ENCODE peak calls at places on chromosomes 7 and 10, in six cellular contexts. H, N, Z, G, J and Q are unnamed samples.

GRCh38 chr7:29940199-29940598 is 49.4 kb downstream of the SCRN1 start:
- DNase-seq in H (no peak), Z (no peak), J (no peak), N (no peak), G (no peak), Q (no peak)

GRCh38 chr7:110693348-110693747 is 397.6 kb upstream of the LRRN3 start:
- DNase-seq in G (no peak), N (no peak), Z (no peak), H (no peak), J (no peak), Q (no peak)

GRCh38 chr10:2885276-2885955 is 181.9 kb upstream of the PFKP start:
- DNase-seq in G (no peak), H (no peak), N (peak; percentile 46), Z (no peak), J (no peak), Q (no peak)

GRCh38 chr10:113329121-113329596 is 223.7 kb upstream of the HABP2 start:
- DNase-seq in Z (no peak), H (no peak), N (no peak), G (no peak), J (no peak), Q (peak; percentile 32)

GRCh38 chr10:6221971-6222751 is 19.4 kb downstream of the PFKFB3 start:
- DNase-seq in J (no peak), H (no peak), N (no peak), Z (no peak), G (no peak), Q (no peak)

GRCh38 chr7:29892231-29892630 is 85.9 kb downstream of the WIPF3 start:
- DNase-seq in J (no peak), H (no peak), N (no peak), G (no peak), Z (no peak), Q (no peak)

GRCh38 chr7:8396294-8396693 is 37.1 kb upstream of the NXPH1 start:
- DNase-seq in Z (no peak), J (no peak), H (no peak), N (no peak), G (no peak), Q (no peak)

GRCh38 chr7:51350195-51350896 is 33.7 kb upstream of the COBL start:
- DNase-seq in N (no peak), G (no peak), J (no peak), H (no peak), Z (no peak), Q (no peak)

GRCh38 chr10:33154590-33154989 is 179.9 kb downstream of the NRP1 start:
- DNase-seq in Z (no peak), G (no peak), J (no peak), N (no peak), H (no peak), Q (no peak)

GRCh38 chr10:69124558-69125121 is 662 bp downstream of the VPS26A start:
- DNase-seq in N (peak; percentile 76), G (peak; percentile 26), H (peak; percentile 32), J (peak; percentile 65), Z (peak; percentile 62), Q (no peak)

GRCh38 chr7:17545348-17545747 is 246.9 kb downstream of the AHR start:
- DNase-seq in G (no peak), N (no peak), J (no peak), H (no peak), Z (no peak), Q (no peak)

GRCh38 chr10:15842493-15843169 is 17.7 kb downstream of the MINDY3 start:
- DNase-seq in G (no peak), N (no peak), H (no peak), J (no peak), Z (no peak), Q (no peak)

GRCh38 chr7:135169141-135169935 is 1.2 kb downstream of the CYREN start:
- DNase-seq in Z (no peak), J (peak; percentile 74), G (no peak), H (peak; percentile 58), N (peak; percentile 77), Q (no peak)

GRCh38 chr10:86648706-86649426 is 5.5 kb upstream of the OPN4 start:
- DNase-seq in G (peak; percentile 72), N (no peak), Z (no peak), H (no peak), J (no peak), Q (no peak)

GRCh38 chr7:3415730-3416366 is 114.8 kb downstream of the SDK1 start:
- DNase-seq in N (no peak), J (no peak), G (no peak), H (no peak), Z (no peak), Q (no peak)

GRCh38 chr7:24129597-24129996 is 154.4 kb upstream of the NPY start:
- DNase-seq in G (no peak), Z (no peak), N (no peak), J (no peak), H (no peak), Q (no peak)

GRCh38 chr7:116569737-116570136 is 44.9 kb downstream of the CAV1 start:
- DNase-seq in J (no peak), Z (no peak), H (no peak), G (no peak), N (no peak), Q (no peak)

GRCh38 chr10:110568055-110568735 is 700 bp downstream of the SMC3 start:
- DNase-seq in G (no peak), N (peak; percentile 51), J (no peak), Z (peak; percentile 64), H (peak; percentile 62), Q (no peak)

GRCh38 chr10:91613411-91614253 is 19.2 kb downstream of the PPP1R3C start:
- DNase-seq in H (no peak), J (no peak), G (peak; percentile 98), N (no peak), Z (no peak), Q (peak; percentile 85)

GRCh38 chr10:73627300-73627699 is 14.0 kb downstream of the MYOZ1 start:
- DNase-seq in J (no peak), H (no peak), N (no peak), Z (no peak), G (no peak), Q (no peak)

GRCh38 chr10:73628405-73628804 is 12.9 kb downstream of the MYOZ1 start:
- DNase-seq in G (no peak), J (no peak), Z (no peak), H (no peak), N (no peak), Q (no peak)

GRCh38 chr10:73623056-73623455 is 18.2 kb downstream of the MYOZ1 start:
- DNase-seq in Z (no peak), N (no peak), H (no peak), G (no peak), J (no peak), Q (no peak)

GRCh38 chr10:73625884-73626753 is 15.2 kb downstream of the MYOZ1 start:
- DNase-seq in H (peak; percentile 89), N (peak; percentile 96), G (peak; percentile 96), J (peak; percentile 98), Z (peak; percentile 97), Q (peak; percentile 95)

GRCh38 chr10:73625004-73625883 is 16.0 kb downstream of the MYOZ1 start:
- DNase-seq in J (peak; percentile 25), Z (no peak), H (peak; percentile 38), N (peak; percentile 22), G (no peak), Q (no peak)
- TF ChIP-seq CTCF in J (no peak), Z (no peak), H (no peak), N (no peak), G (no peak), Q (no peak)

DNA sequence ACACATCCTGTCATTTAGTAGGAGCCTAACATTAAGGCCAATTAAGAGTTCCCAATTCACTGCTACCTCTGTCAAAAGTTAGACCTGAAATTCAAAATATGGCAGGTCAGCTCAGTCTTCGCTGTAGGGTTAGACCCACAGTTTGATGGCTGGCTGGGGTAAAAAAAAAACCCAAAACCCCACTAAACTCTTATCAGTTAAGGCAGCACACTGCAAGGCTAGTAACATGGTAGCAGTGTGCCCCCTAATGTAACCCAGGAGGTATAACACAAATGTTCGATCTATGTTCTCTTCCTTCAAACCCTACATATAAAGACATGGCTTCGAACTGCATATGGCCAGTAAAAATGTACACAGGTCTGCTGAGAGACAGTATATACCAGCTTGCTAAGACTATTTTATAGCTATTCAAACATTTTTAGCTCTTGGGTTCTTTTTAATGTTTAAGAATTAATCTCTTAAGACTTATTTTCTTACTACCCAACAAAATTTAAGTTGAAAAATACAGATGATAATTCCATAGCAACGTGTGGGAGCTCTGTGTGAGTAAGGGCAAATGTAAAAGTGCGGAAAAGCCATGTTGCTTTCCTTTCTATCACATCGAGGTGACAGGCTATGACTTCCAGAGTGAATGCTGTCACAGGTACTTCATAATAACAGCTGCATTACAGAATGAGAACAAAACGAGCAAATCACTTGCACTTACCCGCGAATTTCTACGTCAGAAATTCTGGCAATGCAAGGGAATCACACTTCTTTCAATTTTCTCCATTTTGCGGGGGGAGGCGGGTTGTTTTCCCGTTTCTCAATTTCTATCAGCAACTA is 168.4 kb upstream of the IMMP2L start:
- DNase-seq in H (no peak), G (no peak), N (peak; percentile 13), J (peak; percentile 44), Z (no peak), Q (no peak)
- TF ChIP-seq CTCF in H (peak; percentile 63), G (peak; percentile 55), N (peak; percentile 31), J (peak; percentile 49), Z (no peak), Q (peak; percentile 47)

GRCh38 chr10:43341450-43341849 is 30.0 kb upstream of the FXYD4 start:
- DNase-seq in Z (no peak), J (no peak), H (no peak), N (no peak), G (no peak), Q (no peak)

GRCh38 chr10:43338117-43338516 is 33.3 kb upstream of the FXYD4 start:
- DNase-seq in G (no peak), J (no peak), N (no peak), H (no peak), Z (no peak), Q (no peak)

GRCh38 chr10:43340619-43341018 is 30.8 kb upstream of the FXYD4 start:
- DNase-seq in G (no peak), Z (peak; percentile 82), J (no peak), N (no peak), H (no peak), Q (peak; percentile 66)

GRCh38 chr10:43340101-43340500 is 31.3 kb upstream of the FXYD4 start:
- DNase-seq in H (no peak), N (no peak), G (no peak), J (no peak), Z (no peak), Q (no peak)

GRCh38 chr10:43339136-43339535 is 32.3 kb upstream of the FXYD4 start:
- DNase-seq in J (no peak), N (no peak), G (no peak), H (no peak), Z (no peak), Q (no peak)
- TF ChIP-seq CTCF in J (no peak), N (no peak), G (no peak), H (no peak), Z (no peak), Q (no peak)

DNA sequence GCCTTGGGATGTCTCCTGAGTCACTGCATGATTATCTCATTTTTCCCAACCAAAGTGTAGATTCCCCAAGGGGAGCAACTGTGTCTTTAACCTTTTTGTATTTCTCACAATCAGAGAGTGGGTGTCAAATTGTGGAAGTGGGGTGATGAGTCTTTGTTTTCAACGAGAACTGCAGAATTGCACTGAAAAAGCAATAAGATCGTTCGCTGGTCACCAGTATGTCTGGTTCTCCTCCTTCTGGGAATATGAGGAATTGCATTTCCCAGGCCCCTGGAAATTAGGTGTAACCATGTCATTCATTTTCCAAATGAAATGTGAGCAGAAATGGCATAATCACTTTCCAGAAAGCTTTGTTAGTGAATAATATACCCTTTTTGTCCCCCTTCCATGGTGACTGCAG is 326.9 kb downstream of the GPAM start:
- DNase-seq in H (no peak), Z (no peak), J (no peak), G (no peak), N (no peak), Q (no peak)
- TF ChIP-seq CTCF in H (peak; percentile 40), Z (peak; percentile 12), J (no peak), G (no peak), N (no peak), Q (peak; percentile 16)

GRCh38 chr10:21494221-21495001 is 31.1 kb downstream of the SKIDA1 start:
- DNase-seq in G (no peak), N (peak; percentile 8), J (peak; percentile 50), H (peak; percentile 45), Z (peak; percentile 58), Q (no peak)
- TF ChIP-seq CTCF in G (no peak), N (no peak), J (no peak), H (no peak), Z (no peak), Q (peak; percentile 24)